ENCODE peak calls at places on chromosomes 3 and 15, in four cellular contexts. U, K, J and R are unnamed samples.

GRCh38 chr3:127277591-127277990 is 10.3 kb downstream of the PRR20G start:
- DNase-seq in U (no peak), K (no peak), J (no peak), R (no peak)

GRCh38 chr3:191236635-191237034 is 37.6 kb downstream of the OSTN start:
- DNase-seq in U (no peak), K (peak; percentile 33), J (no peak), R (no peak)

GRCh38 chr3:183428140-183429023 is at the start of gene MCF2L2:
- DNase-seq in U (peak; percentile 32), K (peak; percentile 41), J (peak; percentile 69), R (peak; percentile 90)

GRCh38 chr3:62445267-62445666 is 71.9 kb upstream of the FEZF2 start:
- DNase-seq in U (no peak), K (peak; percentile 42), J (peak; percentile 5), R (no peak)

GRCh38 chr3:42557849-42558248 is 23.9 kb downstream of the SEC22C start:
- DNase-seq in U (no peak), K (no peak), J (no peak), R (no peak)

GRCh38 chr3:181683563-181683962 is 28.2 kb upstream of the SOX2 start:
- DNase-seq in J (no peak), K (no peak), U (no peak), R (no peak)

GRCh38 chr3:242986-243706 is 46.6 kb downstream of the CHL1 start:
- DNase-seq in J (no peak), U (no peak), K (peak; percentile 8), R (no peak)

GRCh38 chr15:69265347-69265955 is 33.3 kb upstream of the PAQR5 start:
- DNase-seq in K (peak; percentile 55), U (no peak), J (peak; percentile 32), R (no peak)

GRCh38 chr3:159787794-159788205 is 200.8 kb upstream of the IL12A start:
- DNase-seq in K (peak; percentile 74), U (no peak), J (peak; percentile 65), R (no peak)

DNA sequence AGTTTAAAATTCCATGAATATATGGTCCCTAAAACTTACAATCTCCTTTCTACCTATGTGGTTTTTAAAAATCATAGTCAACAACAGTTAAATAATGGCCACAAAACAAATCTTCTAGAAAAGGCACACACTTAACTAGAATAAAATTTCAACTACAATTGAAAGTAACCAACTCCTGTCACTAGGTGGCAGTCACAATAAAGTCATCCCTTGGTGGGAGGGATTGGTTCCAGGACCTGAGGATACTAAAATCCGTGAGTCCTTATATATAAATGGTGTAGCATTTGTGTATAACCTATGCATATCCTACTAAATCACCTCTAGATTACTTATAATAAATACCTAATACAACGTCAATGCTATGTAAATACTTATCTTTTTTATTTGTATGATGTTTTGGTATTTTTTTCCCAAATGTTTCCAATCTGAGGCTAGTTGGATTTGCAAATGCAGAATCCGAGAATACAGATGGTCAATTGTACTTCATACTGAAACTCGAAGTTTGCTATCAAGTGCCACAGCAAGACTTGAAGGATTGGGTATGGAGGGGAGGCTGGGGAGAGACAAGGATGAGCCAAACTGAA is 172.6 kb downstream of the FMN1 start:
- DNase-seq in U (no peak), K (peak; percentile 73), J (peak; percentile 73), R (no peak)
- TF ChIP-seq CTCF in U (peak; percentile 57), K (peak; percentile 73), J (peak; percentile 74), R (peak; percentile 76)

GRCh38 chr3:45929042-45929679 is 14.1 kb upstream of the CXCR6 start:
- DNase-seq in K (no peak), J (peak; percentile 54), U (no peak), R (no peak)
- TF ChIP-seq CTCF in K (peak; percentile 73), J (peak; percentile 63), U (peak; percentile 57), R (peak; percentile 66)

GRCh38 chr15:84898761-84899160 is 14.3 kb downstream of the SLC28A1 start:
- DNase-seq in U (no peak), K (no peak), J (no peak), R (no peak)
- TF ChIP-seq CTCF in U (no peak), K (no peak), J (no peak), R (no peak)

GRCh38 chr3:169929830-169930519 is 18.6 kb downstream of the SAMD7 start:
- DNase-seq in K (no peak), U (no peak), J (no peak), R (no peak)
- TF ChIP-seq CTCF in K (no peak), U (no peak), J (no peak), R (no peak)

DNA sequence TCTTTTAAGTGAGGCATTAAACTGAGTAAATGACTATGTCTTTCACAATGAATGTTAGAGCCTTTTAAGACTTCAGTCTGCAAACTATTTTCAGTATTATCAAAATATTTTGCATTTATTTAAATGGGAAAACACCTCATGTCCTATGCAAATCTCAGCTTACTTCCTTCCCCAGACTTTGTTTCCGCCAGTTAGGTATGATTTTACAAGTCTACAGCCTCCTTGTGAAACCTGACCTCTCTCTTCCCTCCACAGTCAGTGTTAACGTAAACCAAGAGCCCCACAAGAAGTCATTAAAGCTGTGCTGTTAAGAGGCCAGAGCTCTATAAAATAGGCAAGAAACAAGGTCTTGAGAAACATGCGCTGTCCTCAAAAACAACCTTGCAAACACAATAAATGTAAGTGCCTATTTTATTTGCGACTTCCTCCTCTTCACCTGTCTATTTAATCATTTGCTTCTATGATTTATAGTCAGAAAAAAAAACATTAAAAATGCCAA is 48.3 kb downstream of the PRTG start:
- DNase-seq in J (peak; percentile 59), K (no peak), U (no peak), R (no peak)
- TF ChIP-seq CTCF in J (no peak), K (no peak), U (no peak), R (no peak)